ENCODE peak calls at places on chromosomes 5 and 9, in five cellular contexts. M is GM23248, R is K562, V is PC-3, A is keratinocyte. X is an unnamed sample. For H3K4me1, the result is how much of the 10 kb centered on the place peaks cover.

GRCh38 chr9:12699529-12699928 is 6.3 kb downstream of the TYRP1 start:
- DNase-seq in M (peak), R (no peak), V (peak), A (no peak), X (no peak)

GRCh38 chr5:109759304-109759703 is 69.6 kb downstream of the MAN2A1 start:
- DNase-seq in M (peak), R (no peak), V (peak), A (no peak), X (no peak)

GRCh38 chr9:115615821-115616665 is 498.1 kb upstream of the TNC start:
- DNase-seq in M (peak), R (no peak), V (peak), A (peak), X (no peak)

GRCh38 chr9:126162611-126163381 is 163.8 kb upstream of the MVB12B start:
- DNase-seq in M (no peak), R (no peak), V (no peak), A (no peak), X (no peak)

GRCh38 chr9:94746541-94747505 is 20.3 kb downstream of the AOPEP start:
- DNase-seq in M (no peak), R (no peak), V (no peak), A (no peak), X (no peak)

GRCh38 chr5:59709833-59710232 is 183.7 kb downstream of the PDE4D start:
- DNase-seq in M (peak), R (no peak), V (peak), A (peak), X (peak)

GRCh38 chr9:16512281-16512680 is 358.2 kb downstream of the BNC2 start:
- DNase-seq in M (no peak), R (no peak), V (peak), A (no peak), X (no peak)

GRCh38 chr9:91182429-91182828 is 179.3 kb downstream of the AUH start:
- DNase-seq in M (no peak), R (no peak), V (peak), A (no peak), X (no peak)

GRCh38 chr9:90926920-90927319 is 125.3 kb downstream of the SYK start:
- DNase-seq in M (no peak), R (no peak), V (no peak), A (no peak), X (no peak)

GRCh38 chr5:138453630-138454029 is 11.6 kb upstream of the EGR1 start:
- DNase-seq in M (no peak), R (no peak), V (no peak), A (no peak), X (no peak)

GRCh38 chr5:138452720-138453119 is 12.6 kb upstream of the EGR1 start:
- DNase-seq in M (no peak), R (no peak), V (no peak), A (no peak), X (no peak)

GRCh38 chr5:138454121-138454520 is 11.2 kb upstream of the EGR1 start:
- DNase-seq in M (no peak), R (no peak), V (no peak), A (no peak), X (no peak)

GRCh38 chr5:138457532-138458275 is 7.6 kb upstream of the EGR1 start:
- DNase-seq in M (no peak), R (no peak), V (no peak), A (no peak), X (no peak)

GRCh38 chr5:138455191-138455930 is 9.9 kb upstream of the EGR1 start:
- DNase-seq in M (no peak), R (no peak), V (no peak), A (no peak), X (no peak)
- H2AFZ ChIP-seq in M (no peak), R (no peak), V (no peak), A (no peak), X (peak)

DNA sequence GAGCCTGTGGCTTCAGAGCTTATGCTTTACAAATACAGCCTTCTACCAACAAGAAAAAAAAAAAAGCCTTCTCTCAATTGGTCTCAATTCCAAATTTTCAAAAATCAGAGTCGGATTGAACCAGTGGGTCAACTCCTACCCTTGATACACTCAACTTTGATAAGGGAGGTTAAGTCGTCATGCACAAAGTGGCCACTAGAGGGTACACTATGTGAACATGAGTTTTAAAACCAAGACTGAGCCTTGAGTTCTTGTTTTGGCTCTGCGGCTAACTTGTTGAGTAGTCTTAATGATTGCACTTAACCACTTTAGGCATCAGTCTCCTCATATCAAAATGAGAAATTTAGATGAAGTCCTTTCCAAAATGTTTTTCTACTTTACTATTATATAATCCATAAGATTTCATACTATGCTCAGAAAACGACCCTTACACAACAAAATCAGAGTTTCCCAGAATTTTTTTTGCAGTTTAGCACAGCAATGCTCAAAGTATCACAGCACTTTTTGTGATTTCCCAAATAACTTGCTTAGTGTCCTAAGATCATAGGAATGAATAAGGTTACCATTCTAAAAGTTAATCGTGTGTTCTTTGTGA is 92.9 kb upstream of the MTAP start:
- DNase-seq in M (peak), R (no peak), V (peak), A (peak), X (peak)
- TF ChIP-seq EZH2 in M (no peak), R (no peak), V (no peak), A (no peak), X (no peak)

DNA sequence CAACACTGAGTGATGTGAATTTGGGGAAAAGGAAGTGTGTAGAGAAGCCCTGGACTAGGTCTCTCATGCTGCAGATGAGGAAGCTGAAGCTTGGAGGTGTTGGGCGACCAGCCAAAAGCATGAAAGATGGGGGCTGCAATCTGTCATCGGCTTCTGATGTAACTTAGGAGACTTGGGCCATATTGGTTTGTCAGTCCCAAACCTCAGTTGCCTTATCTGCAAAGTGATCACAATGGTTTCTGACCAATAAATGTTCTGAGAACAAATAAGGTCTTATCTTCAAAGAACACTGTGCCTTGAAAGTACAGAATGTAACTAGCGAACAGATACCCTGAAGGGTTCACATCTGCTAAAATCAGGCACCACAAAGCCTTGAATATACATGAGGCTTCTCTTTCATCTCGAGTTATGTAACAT is 198.4 kb upstream of the NR3C1 start:
- DNase-seq in M (no peak), R (no peak), V (no peak), A (no peak), X (no peak)
- H3K4me1 ChIP-seq in M (under half), R (under half), V (under half), A (under half), X (under half)

GRCh38 chr5:138602371-138603000 is 27.3 kb upstream of the HSPA9 start:
- DNase-seq in M (no peak), R (no peak), V (no peak), A (no peak), X (no peak)

GRCh38 chr5:138604176-138604785 is 29.1 kb upstream of the HSPA9 start:
- DNase-seq in M (no peak), R (no peak), V (no peak), A (no peak), X (no peak)

GRCh38 chr5:138606378-138606777 is 31.2 kb upstream of the HSPA9 start:
- DNase-seq in M (no peak), R (no peak), V (no peak), A (no peak), X (peak)

GRCh38 chr5:138603521-138603920 is 28.3 kb upstream of the HSPA9 start:
- DNase-seq in M (no peak), R (no peak), V (no peak), A (no peak), X (peak)

DNA sequence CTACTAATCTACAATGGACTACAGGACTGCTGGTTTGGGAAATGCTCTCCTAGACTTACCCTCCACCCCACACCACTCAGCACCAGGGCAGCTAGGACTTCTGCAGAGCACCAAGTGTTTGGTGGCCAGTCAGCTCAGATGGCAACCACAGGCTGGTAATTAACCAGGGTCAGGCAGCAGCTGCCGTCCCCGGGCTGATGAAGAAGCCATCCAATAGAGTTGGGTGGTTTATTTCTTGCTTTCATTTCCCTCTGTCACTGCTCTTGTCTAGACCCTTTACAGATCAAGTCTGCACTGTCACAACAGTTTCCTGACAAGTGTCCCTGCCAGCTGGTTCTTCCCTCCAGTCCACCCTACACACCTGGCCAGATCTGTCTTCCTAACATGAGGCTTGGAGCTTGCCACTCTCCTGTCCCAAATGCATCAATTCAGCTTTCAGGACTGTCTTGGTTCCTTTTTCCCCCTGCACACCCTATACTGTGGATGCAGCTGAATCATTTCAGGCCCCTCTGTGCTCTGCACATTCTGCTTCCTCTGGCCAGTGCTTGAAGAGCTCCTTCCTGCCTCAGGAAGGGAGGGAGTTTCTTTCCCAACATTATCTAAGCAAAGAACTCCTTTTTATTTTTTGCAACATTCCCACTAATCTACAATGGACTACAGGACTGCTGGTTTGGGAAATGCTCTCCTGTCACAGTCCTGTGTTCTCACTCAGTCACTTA is 30.2 kb upstream of the HSPA9 start:
- DNase-seq in M (no peak), R (no peak), V (no peak), A (no peak), X (no peak)
- H2AFZ ChIP-seq in M (no peak), R (no peak), V (no peak), A (no peak), X (no peak)

DNA sequence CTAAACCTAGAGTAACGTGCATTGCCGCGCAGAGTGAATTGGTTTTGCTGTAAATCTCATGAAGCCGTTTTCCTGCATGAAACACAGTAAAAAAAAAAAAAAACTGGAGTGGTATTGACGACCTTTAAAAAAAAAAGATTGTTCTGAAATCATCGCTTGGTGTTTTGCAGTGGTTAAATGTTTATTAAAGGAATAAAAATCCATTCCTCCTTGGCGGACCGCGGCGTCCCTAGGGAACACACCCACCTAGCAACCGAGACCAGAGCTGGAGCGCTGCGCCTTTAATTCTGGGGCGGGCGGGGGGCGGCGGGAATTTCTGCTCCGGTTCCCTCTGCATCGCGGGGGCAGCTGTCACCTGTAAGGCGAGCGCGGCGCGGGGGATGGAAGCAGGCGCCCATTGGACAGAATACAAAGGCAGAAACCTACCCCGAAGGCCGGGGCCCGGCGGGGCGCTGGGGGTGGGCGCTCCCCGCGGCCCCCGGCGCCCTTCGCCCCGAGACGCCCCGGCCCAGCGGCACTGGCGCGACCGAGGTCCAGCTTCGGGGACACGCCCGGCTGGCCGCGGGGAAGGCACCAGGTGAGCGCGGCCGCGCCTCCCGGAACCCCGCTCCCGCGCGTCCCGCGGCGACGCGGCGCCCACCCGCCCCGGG is at the start of gene SOWAHA:
- DNase-seq in M (no peak), R (no peak), V (no peak), A (no peak), X (peak)
- TF ChIP-seq EZH2 in M (peak), R (no peak), V (no peak), A (peak), X (peak)

DNA sequence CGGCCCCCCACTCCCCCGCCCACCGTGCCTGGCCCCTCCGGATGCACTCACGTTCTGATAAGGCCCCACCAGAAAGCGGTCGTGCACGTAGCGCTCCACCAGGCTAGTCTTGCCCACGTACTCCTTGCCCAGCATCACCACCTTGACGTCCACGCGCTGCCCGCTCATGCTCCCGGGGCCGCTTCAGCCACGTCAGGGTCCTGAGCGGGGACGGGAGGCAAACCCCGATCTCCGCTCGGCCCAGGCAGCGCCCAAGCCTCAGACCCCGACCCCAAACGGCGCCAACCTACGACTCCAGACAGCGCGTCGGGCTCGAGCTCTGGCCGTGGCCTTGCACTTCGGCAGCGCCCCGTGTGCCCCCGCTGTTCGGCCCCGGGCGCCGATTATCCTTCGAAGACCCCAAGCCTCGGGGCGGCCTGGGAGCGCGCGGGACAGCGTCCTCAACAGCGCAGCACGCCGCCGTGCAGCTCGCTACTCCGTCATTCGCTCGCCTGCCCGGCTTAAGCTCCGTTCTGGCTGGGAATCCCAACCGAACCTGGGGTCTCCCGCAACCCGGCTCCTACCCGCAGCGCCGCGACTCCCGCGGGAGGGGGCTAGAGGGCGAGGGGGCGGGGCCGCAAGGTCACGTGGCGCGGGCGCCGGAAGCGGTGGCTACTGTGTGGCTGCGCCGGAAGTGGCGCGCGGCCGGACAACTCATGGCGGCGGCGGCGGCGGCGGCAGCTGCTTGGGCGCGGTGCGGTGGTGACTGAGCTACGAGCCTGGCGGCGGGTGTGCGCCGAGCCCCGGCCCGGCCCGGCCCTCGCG is at the start of the genes PRELID1 and RAB24:
- DNase-seq in M (peak), R (peak), V (peak), A (no peak), X (peak)
- H3K4me1 ChIP-seq in M (under half), R (under half), V (half or more), A (under half), X (under half)

GRCh38 chr9:112072721-112073553 is 102.2 kb downstream of the SUSD1 start:
- DNase-seq in M (peak), R (peak), V (peak), A (no peak), X (no peak)
- H2AFZ ChIP-seq in M (no peak), R (peak), V (no peak), A (no peak), X (no peak)

GRCh38 chr9:122222741-122223140 is 6.0 kb downstream of the LHX6 start:
- DNase-seq in M (no peak), R (no peak), V (no peak), A (no peak), X (no peak)

GRCh38 chr9:122220673-122221222 is 8.0 kb downstream of the LHX6 start:
- DNase-seq in M (no peak), R (no peak), V (no peak), A (no peak), X (peak)

GRCh38 chr9:122219856-122220672 is 8.7 kb downstream of the LHX6 start:
- DNase-seq in M (peak), R (no peak), V (no peak), A (no peak), X (peak)

GRCh38 chr9:122223435-122223834 is 5.3 kb downstream of the LHX6 start:
- DNase-seq in M (no peak), R (no peak), V (no peak), A (no peak), X (no peak)

DNA sequence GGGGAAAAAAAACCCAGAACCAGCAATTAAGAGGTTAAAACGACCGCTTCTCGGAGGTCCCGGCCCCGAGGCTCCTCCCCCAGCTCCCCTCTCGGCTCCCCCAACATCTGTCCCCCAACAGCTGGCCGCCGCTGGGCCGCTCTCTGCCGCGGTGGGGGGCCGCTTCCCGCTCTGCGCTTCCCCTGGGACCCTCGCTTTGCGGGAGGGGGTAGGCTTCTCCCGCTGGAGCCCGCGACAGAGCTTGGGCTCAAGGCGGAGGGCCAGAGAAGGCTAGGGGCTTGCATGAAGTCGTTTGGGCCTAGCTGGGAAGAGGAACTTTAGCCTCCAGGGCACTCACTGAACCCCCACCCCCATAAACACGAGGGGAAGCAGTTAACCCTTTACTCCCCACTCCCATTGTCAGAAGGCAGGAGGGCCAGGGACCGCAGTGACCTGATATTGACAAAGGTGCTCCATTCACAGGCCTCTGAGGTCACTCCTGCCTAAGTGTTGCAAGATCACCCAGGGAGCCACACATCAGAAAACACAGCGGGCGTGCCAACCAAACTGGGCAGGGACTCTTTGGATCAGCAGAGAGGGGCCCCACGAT is 7.4 kb downstream of the LHX6 start:
- DNase-seq in M (no peak), R (no peak), V (no peak), A (no peak), X (peak)
- TF ChIP-seq EZH2 in M (peak), R (no peak), V (no peak), A (no peak), X (peak)

GRCh38 chr9:114588671-114589526 is 1.3 kb downstream of the ATP6V1G1 start:
- DNase-seq in M (peak), R (no peak), V (peak), A (no peak), X (peak)
- H3K4me1 ChIP-seq in M (under half), R (under half), V (under half), A (under half), X (under half)